ENCODE peak calls at places on chromosome 14, in seven cellular contexts. L, U, F, D, M, I and E are unnamed samples.

GRCh38 chr14:60090864-60091519 is 731 bp upstream of the PCNX4 start:
- DNase-seq in L (peak), U (no peak), F (no peak), D (peak), M (no peak), I (no peak), E (peak)

GRCh38 chr14:73786942-73787759 is 64.5 kb upstream of the PTGR2 start:
- DNase-seq in L (no peak), U (peak), F (peak), D (no peak), M (no peak), I (peak), E (no peak)

GRCh38 chr14:100903672-100904185 is at the start of gene RTL1:
- DNase-seq in L (no peak), U (peak), F (no peak), D (no peak), M (no peak), I (no peak), E (no peak)

GRCh38 chr14:38357557-38357956 is 101.7 kb upstream of the CLEC14A start:
- DNase-seq in L (no peak), U (no peak), F (no peak), D (no peak), M (peak), I (no peak), E (peak)

GRCh38 chr14:32938719-32939253 is at the start of gene NPAS3:
- DNase-seq in L (no peak), U (peak), F (no peak), D (no peak), M (peak), I (peak), E (no peak)

GRCh38 chr14:40697221-40697620 is 909.5 kb upstream of the LRFN5 start:
- DNase-seq in L (no peak), U (no peak), F (no peak), D (no peak), M (no peak), I (no peak), E (no peak)

GRCh38 chr14:24806061-24806678 is 172.2 kb upstream of the GZMB start:
- DNase-seq in L (peak), U (peak), F (peak), D (peak), M (peak), I (peak), E (no peak)

GRCh38 chr14:92704036-92704804 is 44.2 kb downstream of the LGMN start:
- DNase-seq in L (no peak), U (no peak), F (no peak), D (no peak), M (no peak), I (no peak), E (no peak)

GRCh38 chr14:102795060-102795925 is 18.0 kb downstream of the TRAF3 start:
- DNase-seq in L (peak), U (no peak), F (no peak), D (peak), M (peak), I (peak), E (peak)

GRCh38 chr14:77988966-77989365 is 181.2 kb upstream of the NRXN3 start:
- DNase-seq in L (no peak), U (no peak), F (peak), D (no peak), M (peak), I (no peak), E (no peak)

GRCh38 chr14:96267336-96267735 is 11.3 kb downstream of the BDKRB1 start:
- DNase-seq in L (no peak), U (no peak), F (no peak), D (peak), M (no peak), I (no peak), E (no peak)

GRCh38 chr14:76640923-76641395 is 120.3 kb upstream of the VASH1 start:
- DNase-seq in L (no peak), U (no peak), F (no peak), D (peak), M (no peak), I (no peak), E (no peak)

GRCh38 chr14:59098377-59098776 is 90.1 kb upstream of the DAAM1 start:
- DNase-seq in L (peak), U (no peak), F (no peak), D (no peak), M (no peak), I (no peak), E (peak)

GRCh38 chr14:104003616-104004015 is 61.3 kb upstream of the RD3L start:
- DNase-seq in L (no peak), U (no peak), F (no peak), D (no peak), M (no peak), I (no peak), E (no peak)

GRCh38 chr14:52064174-52064573 is 4.7 kb downstream of the NID2 start:
- DNase-seq in L (no peak), U (no peak), F (no peak), D (no peak), M (no peak), I (no peak), E (no peak)

GRCh38 chr14:80587096-80587724 is 354.3 kb downstream of the CEP128 start:
- DNase-seq in L (no peak), U (no peak), F (no peak), D (no peak), M (no peak), I (no peak), E (no peak)

GRCh38 chr14:105499256-105500035 is 8.4 kb downstream of the TEDC1 start:
- DNase-seq in L (peak), U (peak), F (peak), D (no peak), M (no peak), I (no peak), E (no peak)

GRCh38 chr14:76112889-76113611 is 38.7 kb upstream of the GPATCH2L start:
- DNase-seq in L (no peak), U (no peak), F (no peak), D (no peak), M (no peak), I (no peak), E (no peak)

GRCh38 chr14:47665337-47666134 is 9.9 kb downstream of the MDGA2 start:
- DNase-seq in L (no peak), U (no peak), F (no peak), D (no peak), M (no peak), I (no peak), E (no peak)

GRCh38 chr14:104785708-104786080 is 9.9 kb downstream of the AKT1 start:
- DNase-seq in L (no peak), U (no peak), F (no peak), D (no peak), M (no peak), I (no peak), E (no peak)

GRCh38 chr14:96914729-96915128 is 117.5 kb downstream of the VRK1 start:
- DNase-seq in L (no peak), U (no peak), F (no peak), D (no peak), M (no peak), I (no peak), E (no peak)

GRCh38 chr14:76924363-76925151 is 98.3 kb downstream of the LRRC74A start:
- DNase-seq in L (no peak), U (no peak), F (peak), D (peak), M (no peak), I (peak), E (no peak)

GRCh38 chr14:68449565-68450295 is 343.1 kb downstream of the ZFP36L1 start:
- DNase-seq in L (no peak), U (no peak), F (no peak), D (no peak), M (no peak), I (no peak), E (no peak)

GRCh38 chr14:105087308-105087962 is 22.2 kb upstream of the GPR132 start:
- DNase-seq in L (peak), U (peak), F (no peak), D (no peak), M (no peak), I (no peak), E (no peak)

GRCh38 chr14:98591161-98591560 is 680.8 kb downstream of the BCL11B start:
- DNase-seq in L (no peak), U (no peak), F (no peak), D (no peak), M (no peak), I (no peak), E (no peak)

GRCh38 chr14:34247605-34248004 is 214.4 kb downstream of the SPTSSA start:
- DNase-seq in L (no peak), U (no peak), F (no peak), D (no peak), M (no peak), I (no peak), E (no peak)

GRCh38 chr14:73713206-73713803 is 879 bp downstream of the PNMA1 start:
- DNase-seq in L (no peak), U (no peak), F (no peak), D (no peak), M (no peak), I (no peak), E (no peak)

GRCh38 chr14:72892103-72892878 is 1.6 kb downstream of the DPF3 start:
- DNase-seq in L (no peak), U (no peak), F (no peak), D (no peak), M (peak), I (peak), E (no peak)

GRCh38 chr14:54599932-54600331 is 33.0 kb downstream of the SAMD4A start:
- DNase-seq in L (no peak), U (no peak), F (no peak), D (no peak), M (no peak), I (no peak), E (no peak)

GRCh38 chr14:32477406-32477805 is 148.3 kb downstream of the AKAP6 start:
- DNase-seq in L (no peak), U (no peak), F (no peak), D (no peak), M (no peak), I (no peak), E (no peak)

GRCh38 chr14:37122919-37123639 is 49.3 kb downstream of the SLC25A21 start:
- DNase-seq in L (no peak), U (no peak), F (no peak), D (no peak), M (no peak), I (no peak), E (no peak)

GRCh38 chr14:87944987-87945604 is 47.9 kb downstream of the GALC start:
- DNase-seq in L (no peak), U (no peak), F (no peak), D (peak), M (no peak), I (no peak), E (peak)

GRCh38 chr14:77126074-77126325 is 15.6 kb downstream of the ZDHHC22 start:
- DNase-seq in L (no peak), U (no peak), F (no peak), D (no peak), M (no peak), I (no peak), E (no peak)

GRCh38 chr14:49612671-49613070 is 7.8 kb downstream of the RPL36AL start:
- DNase-seq in L (no peak), U (no peak), F (no peak), D (no peak), M (no peak), I (no peak), E (no peak)

GRCh38 chr14:91318911-91319310 is 74.4 kb upstream of the GPR68 start:
- DNase-seq in L (no peak), U (no peak), F (no peak), D (no peak), M (no peak), I (no peak), E (no peak)

GRCh38 chr14:68506645-68507405 is 286.0 kb downstream of the ZFP36L1 start:
- DNase-seq in L (no peak), U (no peak), F (no peak), D (peak), M (no peak), I (no peak), E (no peak)

GRCh38 chr14:24761141-24761540 is 127.2 kb upstream of the GZMB start:
- DNase-seq in L (no peak), U (no peak), F (no peak), D (no peak), M (no peak), I (no peak), E (no peak)

GRCh38 chr14:55514819-55515470 is 65.1 kb upstream of the KTN1 start:
- DNase-seq in L (no peak), U (no peak), F (no peak), D (no peak), M (no peak), I (no peak), E (peak)